ENCODE peak calls at places on chromosomes 13 and 19, in six cellular contexts. G is endodermal cell; L is CD8-positive, alpha-beta memory T cell; O is epithelial cell of esophagus; Z is Peyer's patch; A is lung. K is an unnamed sample.

GRCh38 chr13:80040219-80040976 is 300.5 kb downstream of the SPRY2 start:
- DNase-seq in G (no peak), O (peak; percentile 98), L (no peak), A (no peak), Z (no peak), K (no peak)

GRCh38 chr13:75869981-75870380 is 233.9 kb downstream of the LMO7 start:
- DNase-seq in Z (no peak), O (no peak), G (no peak), A (no peak), L (peak; percentile 17), K (no peak)

GRCh38 chr13:28329395-28330158 is 165.4 kb downstream of the FLT1 start:
- DNase-seq in O (peak; percentile 7), L (no peak), G (no peak), Z (no peak), A (peak; percentile 48), K (no peak)

GRCh38 chr13:31121327-31122140 is 40.2 kb downstream of the HSPH1 start:
- DNase-seq in Z (no peak), O (no peak), G (no peak), A (peak; percentile 24), L (no peak), K (no peak)

GRCh38 chr19:9914001-9914314 is 22.4 kb downstream of the OLFM2 start:
- DNase-seq in L (no peak), O (no peak), G (peak; percentile 78), A (no peak), Z (no peak), K (no peak)

GRCh38 chr19:35261356-35262100 is 7.2 kb upstream of the USF2 start:
- DNase-seq in L (no peak), A (no peak), O (no peak), Z (peak; percentile 44), G (peak; percentile 42), K (no peak)

GRCh38 chr19:13082192-13083007 is 20.3 kb downstream of the LYL1 start:
- DNase-seq in A (no peak), G (peak; percentile 85), L (no peak), Z (no peak), O (no peak), K (no peak)

GRCh38 chr19:31380854-31381253 is 31.6 kb upstream of the TSHZ3 start:
- DNase-seq in G (peak; percentile 49), A (no peak), O (no peak), L (no peak), Z (no peak), K (no peak)

GRCh38 chr13:79534596-79534995 is 53.6 kb downstream of the NDFIP2 start:
- DNase-seq in O (no peak), Z (no peak), A (no peak), G (no peak), L (no peak), K (no peak)

GRCh38 chr13:41590122-41590521 is 132.8 kb downstream of the RGCC start:
- DNase-seq in G (no peak), Z (no peak), A (no peak), L (no peak), O (no peak), K (no peak)
- H3K4me3 ChIP-seq in G (no peak overlapping the region), Z (no peak overlapping the region), A (no peak overlapping the region), L (no peak overlapping the region), O (no peak overlapping the region), K (no peak overlapping the region)

GRCh38 chr19:18483119-18483518 is 38.8 kb downstream of the ELL start:
- DNase-seq in Z (no peak), L (no peak), O (no peak), A (no peak), G (no peak), K (no peak)
- H3K4me3 ChIP-seq in Z (no peak overlapping the region), L (no peak overlapping the region), O (no peak overlapping the region), A (no peak overlapping the region), G (no peak overlapping the region), K (no peak overlapping the region)

DNA sequence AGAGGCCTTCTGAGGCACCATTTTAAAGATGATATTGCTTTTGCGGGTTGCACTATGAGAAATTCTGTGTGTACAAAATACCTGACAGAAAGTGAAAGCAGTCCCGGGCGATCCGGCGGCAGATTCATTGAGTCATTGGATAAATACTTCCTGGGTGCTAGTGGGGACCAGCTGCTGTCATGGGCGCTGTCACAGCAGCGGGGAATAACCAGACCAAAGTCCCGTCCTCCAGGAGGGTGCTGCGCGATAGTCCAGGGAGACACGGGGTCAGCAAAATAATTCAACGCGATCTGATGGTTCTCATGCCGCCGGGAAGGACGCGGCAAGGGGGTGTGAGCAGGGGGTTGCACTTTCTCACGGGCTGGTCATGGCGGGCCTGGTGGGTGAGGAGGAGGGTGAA is 13.5 kb downstream of the ZFR2 start:
- DNase-seq in Z (peak; percentile 76), L (no peak), A (no peak), G (no peak), O (no peak), K (no peak)
- H3K4me3 ChIP-seq in Z (no peak overlapping the region), L (no peak overlapping the region), A (no peak overlapping the region), G (no peak overlapping the region), O (no peak overlapping the region), K (no peak overlapping the region)

DNA sequence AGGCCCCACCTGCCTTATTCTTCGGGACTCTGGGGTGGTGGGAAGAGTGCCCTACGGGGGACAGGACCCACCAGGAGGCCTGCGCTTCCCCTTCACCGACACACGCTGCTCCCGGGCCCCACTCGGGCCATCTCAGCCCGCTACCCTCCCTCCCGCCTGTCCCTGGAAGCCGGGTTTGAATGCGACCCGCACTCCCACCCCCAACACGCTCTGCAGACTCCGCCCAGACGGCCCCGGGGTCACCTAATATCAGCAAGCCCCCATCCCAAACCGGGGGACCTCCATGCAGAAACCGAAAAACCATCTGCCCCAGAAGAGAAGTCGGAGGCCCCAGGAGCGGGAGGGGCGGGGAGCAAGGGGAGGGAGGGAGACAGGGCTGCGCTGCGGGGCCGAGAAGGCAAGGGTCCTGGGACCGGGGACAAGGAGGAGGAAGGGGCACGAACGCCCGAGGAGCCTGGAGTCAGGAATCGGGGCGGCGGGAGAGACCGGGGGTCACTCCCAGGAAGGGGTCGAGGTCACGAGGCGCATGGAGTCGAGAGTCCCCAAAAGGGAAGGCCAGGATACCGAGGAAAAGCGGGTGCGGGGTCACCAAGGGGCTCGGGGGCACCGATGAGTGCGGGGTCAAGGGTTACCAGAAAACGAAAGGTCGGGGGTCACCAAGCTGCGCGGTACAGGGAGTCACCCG is 766 bp downstream of the SBNO2 start:
- DNase-seq in A (no peak), G (peak; percentile 78), O (no peak), L (no peak), Z (no peak), K (peak; percentile 71)
- H3K4me3 ChIP-seq in A (peak overlapping the region; percentile 79), G (peak overlapping the region; percentile 90), O (peak overlapping the region; percentile 92), L (peak overlapping the region; percentile 79), Z (peak overlapping the region; percentile 99), K (peak overlapping the region; percentile 83)

GRCh38 chr13:101970339-101970738 is 431.5 kb downstream of the FGF14 start:
- DNase-seq in A (no peak), O (no peak), Z (no peak), L (no peak), G (no peak), K (no peak)

GRCh38 chr13:101967216-101967615 is 434.6 kb downstream of the FGF14 start:
- DNase-seq in G (no peak), Z (no peak), A (no peak), O (no peak), L (no peak), K (no peak)

DNA sequence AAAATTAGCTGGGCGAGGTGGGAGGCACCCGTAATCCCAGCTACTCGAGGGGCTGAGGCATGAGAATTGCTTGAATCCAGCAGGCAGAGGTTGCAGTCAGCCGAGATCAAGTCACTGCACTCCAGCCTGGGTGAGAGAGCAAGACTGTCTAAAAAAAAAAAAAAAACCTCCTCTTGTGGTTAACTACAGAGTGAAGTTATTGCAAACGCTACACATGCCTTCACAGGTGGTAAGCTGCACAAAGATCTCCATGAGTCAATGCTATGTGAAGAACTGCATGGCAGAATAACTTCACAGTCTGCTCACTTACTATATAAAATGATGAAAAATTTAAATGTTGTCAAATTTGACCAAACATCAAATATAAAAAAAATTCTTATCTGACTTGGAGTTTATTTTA is 436.8 kb downstream of the FGF14 start:
- DNase-seq in L (no peak), G (no peak), Z (no peak), O (no peak), A (no peak), K (no peak)
- H3K4me3 ChIP-seq in L (no peak overlapping the region), G (no peak overlapping the region), Z (no peak overlapping the region), O (no peak overlapping the region), A (no peak overlapping the region), K (no peak overlapping the region)

GRCh38 chr13:106299616-106300015 is 235.8 kb downstream of the EFNB2 start:
- DNase-seq in O (no peak), Z (no peak), G (no peak), L (no peak), A (no peak), K (no peak)

GRCh38 chr13:106302011-106302410 is 233.5 kb downstream of the EFNB2 start:
- DNase-seq in Z (no peak), L (no peak), G (no peak), A (no peak), O (peak; percentile 69), K (no peak)

GRCh38 chr13:106295971-106296370 is 239.5 kb downstream of the EFNB2 start:
- DNase-seq in Z (no peak), L (no peak), G (no peak), A (no peak), O (no peak), K (no peak)

GRCh38 chr13:106296723-106297122 is 238.7 kb downstream of the EFNB2 start:
- DNase-seq in G (no peak), L (no peak), A (no peak), O (no peak), Z (no peak), K (no peak)

GRCh38 chr13:106297283-106297682 is 238.2 kb downstream of the EFNB2 start:
- DNase-seq in L (no peak), O (no peak), A (no peak), G (no peak), Z (no peak), K (no peak)
- H3K4me3 ChIP-seq in L (no peak overlapping the region), O (no peak overlapping the region), A (no peak overlapping the region), G (no peak overlapping the region), Z (no peak overlapping the region), K (no peak overlapping the region)